ENCODE peak calls at places on chromosomes 5 and 9, in four cellular contexts. Y, Z, O and T are unnamed samples.

GRCh38 chr5:10702911-10703491 is 58.0 kb downstream of the DAP start:
- DNase-seq in Y (no peak), Z (peak; percentile 34), O (no peak), T (no peak)

GRCh38 chr5:121853853-121854252 is 2.2 kb downstream of the FTMT start:
- DNase-seq in Y (no peak), Z (no peak), O (no peak), T (no peak)

GRCh38 chr9:70466976-70467551 is 52.6 kb upstream of the KLF9 start:
- DNase-seq in Y (no peak), Z (peak; percentile 77), O (no peak), T (no peak)

GRCh38 chr5:81980598-81981260 is 8.9 kb downstream of the ATG10 start:
- DNase-seq in Y (no peak), Z (no peak), O (no peak), T (no peak)

GRCh38 chr5:34717426-34718327 is 61.5 kb downstream of the RAI14 start:
- DNase-seq in Y (no peak), Z (peak; percentile 93), O (peak; percentile 88), T (peak; percentile 96)

GRCh38 chr5:147509041-147509709 is 693 bp downstream of the DPYSL3 start:
- DNase-seq in Y (peak; percentile 79), Z (peak; percentile 32), O (no peak), T (no peak)

GRCh38 chr5:171450423-171451246 is 31.2 kb downstream of the FGF18 start:
- DNase-seq in Y (peak; percentile 82), Z (peak; percentile 64), O (peak; percentile 49), T (peak; percentile 46)

GRCh38 chr5:127957183-127957582 is 126.4 kb upstream of the SLC12A2 start:
- DNase-seq in Y (no peak), Z (peak; percentile 70), O (peak; percentile 75), T (peak; percentile 27)

GRCh38 chr9:38233343-38233742 is 159.2 kb upstream of the ALDH1B1 start:
- DNase-seq in Y (no peak), Z (no peak), O (no peak), T (no peak)

GRCh38 chr5:37190592-37190991 is 58.6 kb downstream of the CPLANE1 start:
- DNase-seq in Y (no peak), Z (no peak), O (no peak), T (no peak)

GRCh38 chr5:178453224-178453623 is 137.0 kb downstream of the COL23A1 start:
- DNase-seq in Y (no peak), Z (no peak), O (no peak), T (no peak)

GRCh38 chr9:82645591-82645990 is 417.4 kb downstream of the RASEF start:
- DNase-seq in Y (no peak), Z (no peak), O (no peak), T (no peak)

GRCh38 chr5:20833081-20833627 is 845.2 kb upstream of the CDH18 start:
- DNase-seq in Y (no peak), Z (peak; percentile 0), O (no peak), T (no peak)

GRCh38 chr5:92514901-92515300 is 1066.1 kb downstream of the NR2F1-AS1 start:
- DNase-seq in Y (no peak), Z (no peak), O (no peak), T (no peak)

GRCh38 chr5:87121315-87122170 is 146.1 kb upstream of the RASA1 start:
- DNase-seq in Y (no peak), Z (peak; percentile 81), O (peak; percentile 68), T (peak; percentile 75)

GRCh38 chr9:90842984-90843383 is 41.4 kb downstream of the SYK start:
- DNase-seq in Y (no peak), Z (no peak), O (no peak), T (no peak)

GRCh38 chr9:28064241-28064640 is 491.0 kb upstream of the C9orf72 start:
- DNase-seq in Y (no peak), Z (no peak), O (no peak), T (no peak)

GRCh38 chr5:106858616-106859015 is 812.1 kb downstream of the EFNA5 start:
- DNase-seq in Y (no peak), Z (no peak), O (no peak), T (no peak)

GRCh38 chr5:94432499-94432898 is 185.9 kb downstream of the KIAA0825 start:
- DNase-seq in Y (no peak), Z (peak; percentile 78), O (no peak), T (peak; percentile 43)

DNA sequence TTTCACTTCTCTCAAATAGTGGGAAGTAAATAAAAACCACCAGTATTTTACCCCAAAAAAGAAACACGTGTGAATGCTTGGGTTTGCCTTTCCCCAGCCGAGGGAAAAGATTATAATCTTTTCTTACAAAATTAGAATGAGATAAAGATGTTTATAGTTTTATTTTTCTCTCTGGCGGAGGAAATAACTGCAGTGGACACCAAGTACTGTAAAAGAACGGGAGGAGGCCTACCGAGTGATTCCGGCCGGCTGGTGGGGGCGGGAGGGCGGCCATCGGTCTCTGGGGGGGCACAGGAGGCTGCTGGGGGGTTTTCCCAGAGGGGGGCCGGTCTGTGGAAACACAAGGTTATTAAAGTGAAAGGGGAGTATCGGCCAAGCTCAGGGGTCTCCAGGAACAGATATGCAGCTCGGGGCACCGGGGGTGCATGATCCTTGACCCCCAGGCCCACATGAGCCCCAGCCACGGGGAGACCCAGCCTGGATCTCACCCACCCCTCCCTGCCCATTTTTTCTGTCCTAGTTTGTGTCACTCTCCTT is 29.4 kb downstream of the LCP2 start:
- DNase-seq in Y (peak; percentile 64), Z (no peak), O (no peak), T (no peak)
- H3K4me3 ChIP-seq in Y (no peak overlapping the region), Z (no peak overlapping the region), O (no peak overlapping the region), T (no peak overlapping the region)

GRCh38 chr5:143650296-143650695 is 161.7 kb upstream of the HMHB1 start:
- DNase-seq in Y (no peak), Z (no peak), O (no peak), T (no peak)
- H3K4me3 ChIP-seq in Y (no peak overlapping the region), Z (no peak overlapping the region), O (no peak overlapping the region), T (no peak overlapping the region)

GRCh38 chr9:4934976-4935672 is 49.9 kb upstream of the JAK2 start:
- DNase-seq in Y (no peak), Z (no peak), O (no peak), T (no peak)

GRCh38 chr9:4939118-4939561 is 45.9 kb upstream of the JAK2 start:
- DNase-seq in Y (no peak), Z (no peak), O (no peak), T (no peak)

GRCh38 chr9:4936823-4937222 is 48.2 kb upstream of the JAK2 start:
- DNase-seq in Y (no peak), Z (no peak), O (no peak), T (no peak)

GRCh38 chr9:4936277-4936676 is 48.8 kb upstream of the JAK2 start:
- DNase-seq in Y (no peak), Z (no peak), O (no peak), T (no peak)

GRCh38 chr9:4937436-4937835 is 47.6 kb upstream of the JAK2 start:
- DNase-seq in Y (no peak), Z (no peak), O (no peak), T (no peak)
- H3K4me3 ChIP-seq in Y (no peak overlapping the region), Z (no peak overlapping the region), O (no peak overlapping the region), T (no peak overlapping the region)

DNA sequence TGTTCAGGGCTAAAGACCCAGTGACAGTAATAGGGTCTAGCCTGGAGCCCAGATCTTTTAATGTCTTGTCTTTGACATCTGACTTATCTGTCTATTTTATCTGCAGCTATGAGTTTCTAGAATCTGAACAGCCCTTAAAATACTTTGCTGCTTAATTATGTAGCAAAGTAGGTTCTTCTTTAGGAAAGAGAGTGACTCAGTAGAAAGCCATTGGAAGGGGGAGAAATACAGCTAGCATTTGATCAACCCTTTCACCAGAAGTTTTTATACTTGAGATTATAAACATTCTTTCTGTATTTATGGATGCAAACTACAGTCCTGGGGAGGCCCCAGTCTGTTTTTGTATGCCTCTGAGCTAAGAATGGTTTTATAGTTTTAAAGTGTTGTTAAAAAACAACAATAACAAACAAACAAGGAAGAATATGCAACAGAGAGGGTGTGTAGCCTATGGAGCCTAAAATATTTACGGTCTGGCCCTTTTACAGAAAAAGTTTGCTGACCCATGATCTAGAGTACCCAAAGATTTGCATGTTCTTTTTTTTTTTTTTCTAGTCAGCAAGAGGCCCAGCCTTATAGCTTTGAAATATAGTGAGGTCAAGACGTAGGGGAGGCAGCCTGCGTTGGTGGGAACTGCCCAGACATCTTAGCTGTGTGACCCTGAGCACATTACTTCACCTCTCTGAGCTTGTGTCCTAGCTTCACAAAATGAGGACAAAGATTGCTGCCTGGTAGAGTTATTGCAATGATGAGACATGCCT is 9.7 kb downstream of the GSN start:
- DNase-seq in Y (no peak), Z (peak; percentile 41), O (no peak), T (no peak)
- H3K4me3 ChIP-seq in Y (no peak overlapping the region), Z (peak overlapping the region; percentile 28), O (no peak overlapping the region), T (no peak overlapping the region)

GRCh38 chr5:15914603-15915002 is 265.0 kb downstream of the MARCHF11 start:
- DNase-seq in Y (no peak), Z (peak; percentile 18), O (no peak), T (no peak)
- H3K4me3 ChIP-seq in Y (no peak overlapping the region), Z (peak overlapping the region; percentile 16), O (peak overlapping the region; percentile 9), T (no peak overlapping the region)

GRCh38 chr9:92236915-92237314 is 56.6 kb downstream of the IARS1 start:
- DNase-seq in Y (no peak), Z (no peak), O (no peak), T (no peak)
- H3K4me3 ChIP-seq in Y (no peak overlapping the region), Z (no peak overlapping the region), O (no peak overlapping the region), T (no peak overlapping the region)

DNA sequence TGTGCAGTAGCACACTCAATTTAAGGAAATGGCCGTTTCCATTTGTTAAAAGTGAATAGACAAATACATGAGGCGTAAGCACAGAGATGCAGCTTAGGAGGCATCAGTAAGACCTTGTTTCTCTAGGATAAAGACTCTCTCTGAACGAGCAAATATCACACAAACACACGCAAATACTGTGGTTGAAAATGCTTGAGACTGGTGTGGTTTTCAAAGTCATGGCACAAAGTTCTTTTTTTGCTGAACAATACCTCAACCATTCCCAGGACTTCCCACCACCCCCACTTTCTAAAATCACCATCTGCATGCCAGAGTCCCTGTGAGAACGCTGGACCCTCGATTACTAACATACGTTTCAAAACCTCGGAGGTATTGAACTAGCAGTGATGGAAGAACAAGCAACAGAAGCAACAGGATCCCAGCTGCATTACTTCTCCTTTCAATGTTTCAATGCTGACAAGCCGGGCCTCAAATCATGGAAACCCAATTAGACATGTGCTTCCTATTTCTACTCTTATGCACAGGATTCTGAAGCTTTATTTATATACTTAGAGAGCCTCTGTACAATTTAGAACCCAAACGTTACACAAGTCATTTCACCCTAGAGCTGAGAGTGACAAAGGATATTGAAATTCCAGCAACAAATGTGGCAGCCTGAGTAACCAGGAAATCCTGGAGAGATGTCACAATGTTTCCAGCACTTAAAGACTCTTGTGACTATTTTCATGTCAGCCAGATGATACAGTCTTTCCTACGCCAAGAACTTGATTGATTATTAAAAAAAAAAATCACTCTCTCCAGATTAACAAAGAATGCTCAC is 63.9 kb downstream of the CDC14B start:
- DNase-seq in Y (no peak), Z (peak; percentile 33), O (no peak), T (no peak)
- H3K4me3 ChIP-seq in Y (no peak overlapping the region), Z (no peak overlapping the region), O (no peak overlapping the region), T (no peak overlapping the region)